ENCODE peak calls at places on chromosomes 11 and 22, in nine cellular contexts. One of them, this sample, is unnamed.

GRCh38 chr11:74627381-74627780 is 35.0 kb downstream of the POLD3 start:
- DNase-seq in EL: no peak
- DNase-seq in AG08396: no peak
- DNase-seq in NCI-H1417 treated with DMSO at 0.1 percent for 48 hours: no peak
- DNase-seq in T-helper 9 cell: no peak
- DNase-seq in MCF 10A: no peak
- DNase-seq in heart left ventricle: no peak
- DNase-seq in MM.1S: no peak
- DNase-seq in cardiac fibroblast: no peak
- DNase-seq in this sample: no peak

GRCh38 chr11:101912823-101913284 is 2.0 kb upstream of the CEP126 start:
- DNase-seq in AG08396: no peak
- DNase-seq in T-helper 9 cell: no peak
- DNase-seq in EL: no peak
- DNase-seq in cardiac fibroblast: peak; percentile 44
- DNase-seq in MCF 10A: no peak
- DNase-seq in MM.1S: no peak
- DNase-seq in NCI-H1417 treated with DMSO at 0.1 percent for 48 hours: no peak
- DNase-seq in heart left ventricle: no peak
- DNase-seq in this sample: no peak

GRCh38 chr11:8281266-8281665 is 17.6 kb upstream of the LMO1 start:
- DNase-seq in EL: no peak
- DNase-seq in MCF 10A: no peak
- DNase-seq in T-helper 9 cell: no peak
- DNase-seq in MM.1S: no peak
- DNase-seq in AG08396: no peak
- DNase-seq in heart left ventricle: no peak
- DNase-seq in NCI-H1417 treated with DMSO at 0.1 percent for 48 hours: no peak
- DNase-seq in cardiac fibroblast: no peak
- DNase-seq in this sample: no peak

GRCh38 chr11:68584097-68584496 is 100.2 kb upstream of the GAL start:
- DNase-seq in MM.1S: peak; percentile 28
- DNase-seq in EL: peak; percentile 14
- DNase-seq in heart left ventricle: peak; percentile 59
- DNase-seq in MCF 10A: peak; percentile 37
- DNase-seq in cardiac fibroblast: peak; percentile 13
- DNase-seq in AG08396: peak; percentile 12
- DNase-seq in T-helper 9 cell: peak; percentile 49
- DNase-seq in NCI-H1417 treated with DMSO at 0.1 percent for 48 hours: no peak
- DNase-seq in this sample: peak; percentile 31

GRCh38 chr11:59463176-59463575 is 6.4 kb downstream of the OR4D6 start:
- DNase-seq in cardiac fibroblast: peak; percentile 31
- DNase-seq in NCI-H1417 treated with DMSO at 0.1 percent for 48 hours: no peak
- DNase-seq in MCF 10A: peak; percentile 17
- DNase-seq in heart left ventricle: peak; percentile 25
- DNase-seq in EL: peak; percentile 4
- DNase-seq in AG08396: peak; percentile 4
- DNase-seq in T-helper 9 cell: no peak
- DNase-seq in MM.1S: no peak
- DNase-seq in this sample: no peak

GRCh38 chr11:114257621-114258558 is 38.3 kb upstream of the NNMT start:
- DNase-seq in MM.1S: no peak
- DNase-seq in AG08396: no peak
- DNase-seq in EL: no peak
- DNase-seq in MCF 10A: no peak
- DNase-seq in heart left ventricle: peak; percentile 69
- DNase-seq in NCI-H1417 treated with DMSO at 0.1 percent for 48 hours: no peak
- DNase-seq in cardiac fibroblast: peak; percentile 81
- DNase-seq in T-helper 9 cell: no peak
- DNase-seq in this sample: peak; percentile 72

GRCh38 chr22:38461414-38462081 is 6.3 kb upstream of the KDELR3 start:
- DNase-seq in cardiac fibroblast: peak; percentile 87
- DNase-seq in EL: peak; percentile 88
- DNase-seq in T-helper 9 cell: peak; percentile 25
- DNase-seq in heart left ventricle: peak; percentile 89
- DNase-seq in MCF 10A: peak; percentile 78
- DNase-seq in NCI-H1417 treated with DMSO at 0.1 percent for 48 hours: peak; percentile 56
- DNase-seq in AG08396: peak; percentile 87
- DNase-seq in MM.1S: peak; percentile 85
- DNase-seq in this sample: peak; percentile 86

GRCh38 chr22:25848954-25849353 is 107.0 kb downstream of the MYO18B start:
- DNase-seq in EL: no peak
- DNase-seq in NCI-H1417 treated with DMSO at 0.1 percent for 48 hours: no peak
- DNase-seq in MCF 10A: no peak
- DNase-seq in AG08396: no peak
- DNase-seq in MM.1S: no peak
- DNase-seq in heart left ventricle: no peak
- DNase-seq in T-helper 9 cell: no peak
- DNase-seq in cardiac fibroblast: no peak
- DNase-seq in this sample: no peak

GRCh38 chr11:113906038-113906437 is 1.4 kb downstream of the HTR3B start:
- DNase-seq in cardiac fibroblast: peak; percentile 22
- DNase-seq in T-helper 9 cell: no peak
- DNase-seq in NCI-H1417 treated with DMSO at 0.1 percent for 48 hours: peak; percentile 29
- DNase-seq in AG08396: peak; percentile 13
- DNase-seq in MCF 10A: peak; percentile 26
- DNase-seq in MM.1S: no peak
- DNase-seq in EL: peak; percentile 23
- DNase-seq in heart left ventricle: no peak
- DNase-seq in this sample: no peak

GRCh38 chr11:122808494-122808893 is 29.8 kb upstream of the CRTAM start:
- DNase-seq in AG08396: peak; percentile 15
- DNase-seq in NCI-H1417 treated with DMSO at 0.1 percent for 48 hours: no peak
- DNase-seq in EL: peak; percentile 76
- DNase-seq in MM.1S: no peak
- DNase-seq in T-helper 9 cell: no peak
- DNase-seq in heart left ventricle: no peak
- DNase-seq in MCF 10A: no peak
- DNase-seq in cardiac fibroblast: peak; percentile 73
- DNase-seq in this sample: peak; percentile 17

GRCh38 chr11:88604255-88604654 is 266.7 kb upstream of the CTSC start:
- DNase-seq in T-helper 9 cell: no peak
- DNase-seq in NCI-H1417 treated with DMSO at 0.1 percent for 48 hours: no peak
- DNase-seq in EL: peak; percentile 44
- DNase-seq in cardiac fibroblast: peak; percentile 57
- DNase-seq in MCF 10A: peak; percentile 2
- DNase-seq in heart left ventricle: no peak
- DNase-seq in MM.1S: no peak
- DNase-seq in AG08396: peak; percentile 32
- DNase-seq in this sample: no peak

GRCh38 chr11:85967457-85967856 is 101.4 kb downstream of the PICALM start:
- DNase-seq in EL: no peak
- DNase-seq in MM.1S: no peak
- DNase-seq in AG08396: no peak
- DNase-seq in heart left ventricle: no peak
- DNase-seq in NCI-H1417 treated with DMSO at 0.1 percent for 48 hours: no peak
- DNase-seq in cardiac fibroblast: no peak
- DNase-seq in MCF 10A: no peak
- DNase-seq in T-helper 9 cell: no peak
- DNase-seq in this sample: no peak

GRCh38 chr11:69887841-69888670 is 68.8 kb upstream of the FGF3 start:
- DNase-seq in MCF 10A: no peak
- DNase-seq in heart left ventricle: no peak
- DNase-seq in MM.1S: no peak
- DNase-seq in AG08396: no peak
- DNase-seq in NCI-H1417 treated with DMSO at 0.1 percent for 48 hours: no peak
- DNase-seq in cardiac fibroblast: no peak
- DNase-seq in EL: no peak
- DNase-seq in T-helper 9 cell: no peak
- DNase-seq in this sample: no peak

GRCh38 chr22:37045958-37046357 is 5.6 kb upstream of the KCTD17 start:
- DNase-seq in T-helper 9 cell: no peak
- DNase-seq in NCI-H1417 treated with DMSO at 0.1 percent for 48 hours: no peak
- DNase-seq in cardiac fibroblast: peak; percentile 65
- DNase-seq in heart left ventricle: no peak
- DNase-seq in MCF 10A: peak; percentile 31
- DNase-seq in EL: peak; percentile 68
- DNase-seq in MM.1S: peak; percentile 11
- DNase-seq in AG08396: peak; percentile 81
- DNase-seq in this sample: no peak

GRCh38 chr22:49449377-49449776 is 378.3 kb downstream of the BRD1 start:
- DNase-seq in AG08396: no peak
- DNase-seq in T-helper 9 cell: no peak
- DNase-seq in MCF 10A: no peak
- DNase-seq in NCI-H1417 treated with DMSO at 0.1 percent for 48 hours: no peak
- DNase-seq in MM.1S: no peak
- DNase-seq in heart left ventricle: no peak
- DNase-seq in cardiac fibroblast: no peak
- DNase-seq in EL: no peak
- DNase-seq in this sample: no peak

GRCh38 chr11:90192869-90193582 is 29.8 kb downstream of the CHORDC1 start:
- DNase-seq in MM.1S: no peak
- DNase-seq in MCF 10A: no peak
- DNase-seq in EL: no peak
- DNase-seq in T-helper 9 cell: no peak
- DNase-seq in heart left ventricle: no peak
- DNase-seq in cardiac fibroblast: no peak
- DNase-seq in AG08396: no peak
- DNase-seq in NCI-H1417 treated with DMSO at 0.1 percent for 48 hours: no peak
- DNase-seq in this sample: no peak

GRCh38 chr22:39808087-39808486 is 85.5 kb downstream of the ENTHD1 start:
- DNase-seq in EL: peak; percentile 32
- DNase-seq in MM.1S: no peak
- DNase-seq in AG08396: peak; percentile 16
- DNase-seq in cardiac fibroblast: peak; percentile 26
- DNase-seq in NCI-H1417 treated with DMSO at 0.1 percent for 48 hours: no peak
- DNase-seq in heart left ventricle: no peak
- DNase-seq in MCF 10A: peak; percentile 61
- DNase-seq in T-helper 9 cell: peak; percentile 4
- DNase-seq in this sample: no peak

GRCh38 chr22:50320116-50320515 is 6.7 kb downstream of the DENND6B start:
- DNase-seq in MCF 10A: no peak
- DNase-seq in cardiac fibroblast: no peak
- DNase-seq in AG08396: no peak
- DNase-seq in EL: no peak
- DNase-seq in T-helper 9 cell: no peak
- DNase-seq in heart left ventricle: no peak
- DNase-seq in NCI-H1417 treated with DMSO at 0.1 percent for 48 hours: no peak
- DNase-seq in MM.1S: no peak
- DNase-seq in this sample: no peak

GRCh38 chr22:21964234-21964633 is 11.6 kb upstream of the PPM1F start:
- DNase-seq in EL: no peak
- DNase-seq in MM.1S: no peak
- DNase-seq in AG08396: no peak
- DNase-seq in NCI-H1417 treated with DMSO at 0.1 percent for 48 hours: no peak
- DNase-seq in MCF 10A: no peak
- DNase-seq in T-helper 9 cell: no peak
- DNase-seq in heart left ventricle: no peak
- DNase-seq in cardiac fibroblast: no peak
- DNase-seq in this sample: no peak

GRCh38 chr11:20397281-20397680 is 9.8 kb downstream of the PRMT3 start:
- DNase-seq in MCF 10A: peak; percentile 53
- DNase-seq in T-helper 9 cell: no peak
- DNase-seq in AG08396: peak; percentile 46
- DNase-seq in NCI-H1417 treated with DMSO at 0.1 percent for 48 hours: no peak
- DNase-seq in EL: peak; percentile 45
- DNase-seq in cardiac fibroblast: peak; percentile 70
- DNase-seq in heart left ventricle: no peak
- DNase-seq in MM.1S: peak; percentile 68
- DNase-seq in this sample: no peak

GRCh38 chr22:42080287-42080686 is 787 bp downstream of the SMDT1 start:
- DNase-seq in AG08396: peak; percentile 34
- DNase-seq in heart left ventricle: no peak
- DNase-seq in T-helper 9 cell: no peak
- DNase-seq in EL: peak; percentile 59
- DNase-seq in MM.1S: peak; percentile 16
- DNase-seq in MCF 10A: peak; percentile 28
- DNase-seq in NCI-H1417 treated with DMSO at 0.1 percent for 48 hours: no peak
- DNase-seq in cardiac fibroblast: peak; percentile 46
- DNase-seq in this sample: no peak

GRCh38 chr11:12897390-12897789 is 111.7 kb upstream of the RASSF10 start:
- DNase-seq in heart left ventricle: peak; percentile 72
- DNase-seq in EL: no peak
- DNase-seq in MM.1S: no peak
- DNase-seq in cardiac fibroblast: no peak
- DNase-seq in MCF 10A: no peak
- DNase-seq in NCI-H1417 treated with DMSO at 0.1 percent for 48 hours: no peak
- DNase-seq in T-helper 9 cell: no peak
- DNase-seq in AG08396: no peak
- DNase-seq in this sample: peak; percentile 31

GRCh38 chr11:47615249-47615648 is 21.0 kb upstream of the C1QTNF4 start:
- DNase-seq in T-helper 9 cell: no peak
- DNase-seq in EL: no peak
- DNase-seq in MM.1S: no peak
- DNase-seq in heart left ventricle: no peak
- DNase-seq in AG08396: no peak
- DNase-seq in NCI-H1417 treated with DMSO at 0.1 percent for 48 hours: no peak
- DNase-seq in cardiac fibroblast: no peak
- DNase-seq in MCF 10A: no peak
- DNase-seq in this sample: no peak

GRCh38 chr11:33723238-33723881 is 12.9 kb downstream of the CD59 start:
- DNase-seq in cardiac fibroblast: peak; percentile 96
- DNase-seq in MCF 10A: peak; percentile 99
- DNase-seq in MM.1S: no peak
- DNase-seq in heart left ventricle: peak; percentile 46
- DNase-seq in NCI-H1417 treated with DMSO at 0.1 percent for 48 hours: no peak
- DNase-seq in EL: peak; percentile 97
- DNase-seq in T-helper 9 cell: no peak
- DNase-seq in AG08396: no peak
- DNase-seq in this sample: no peak

GRCh38 chr11:69867076-69868002 is 48.1 kb upstream of the FGF3 start:
- DNase-seq in MCF 10A: peak; percentile 27
- DNase-seq in MM.1S: no peak
- DNase-seq in T-helper 9 cell: no peak
- DNase-seq in NCI-H1417 treated with DMSO at 0.1 percent for 48 hours: no peak
- DNase-seq in heart left ventricle: no peak
- DNase-seq in AG08396: peak; percentile 83
- DNase-seq in EL: peak; percentile 79
- DNase-seq in cardiac fibroblast: peak; percentile 27
- DNase-seq in this sample: no peak

GRCh38 chr22:35539910-35540599 is 576 bp upstream of the RASD2 start:
- DNase-seq in EL: peak; percentile 64
- DNase-seq in T-helper 9 cell: peak; percentile 51
- DNase-seq in cardiac fibroblast: peak; percentile 32
- DNase-seq in NCI-H1417 treated with DMSO at 0.1 percent for 48 hours: no peak
- DNase-seq in heart left ventricle: peak; percentile 65
- DNase-seq in AG08396: peak; percentile 93
- DNase-seq in MCF 10A: peak; percentile 26
- DNase-seq in MM.1S: peak; percentile 67
- DNase-seq in this sample: peak; percentile 50

GRCh38 chr22:29139965-29140782 is 65.5 kb upstream of the EMID1 start:
- DNase-seq in T-helper 9 cell: no peak
- DNase-seq in AG08396: no peak
- DNase-seq in heart left ventricle: no peak
- DNase-seq in MM.1S: no peak
- DNase-seq in NCI-H1417 treated with DMSO at 0.1 percent for 48 hours: no peak
- DNase-seq in MCF 10A: peak; percentile 15
- DNase-seq in EL: no peak
- DNase-seq in cardiac fibroblast: peak; percentile 93
- DNase-seq in this sample: no peak

GRCh38 chr22:20523118-20523983 is 15.9 kb downstream of the MED15 start:
- DNase-seq in NCI-H1417 treated with DMSO at 0.1 percent for 48 hours: no peak
- DNase-seq in AG08396: no peak
- DNase-seq in MCF 10A: peak; percentile 52
- DNase-seq in heart left ventricle: no peak
- DNase-seq in MM.1S: no peak
- DNase-seq in cardiac fibroblast: peak; percentile 57
- DNase-seq in T-helper 9 cell: no peak
- DNase-seq in EL: peak; percentile 81
- DNase-seq in this sample: no peak

GRCh38 chr11:33449798-33450197 is 192.6 kb downstream of the HIPK3 start:
- DNase-seq in MCF 10A: no peak
- DNase-seq in heart left ventricle: no peak
- DNase-seq in cardiac fibroblast: no peak
- DNase-seq in NCI-H1417 treated with DMSO at 0.1 percent for 48 hours: no peak
- DNase-seq in AG08396: peak; percentile 30
- DNase-seq in MM.1S: no peak
- DNase-seq in T-helper 9 cell: no peak
- DNase-seq in EL: peak; percentile 27
- DNase-seq in this sample: no peak

GRCh38 chr22:28139993-28140392 is 220.9 kb upstream of the PITPNB start:
- DNase-seq in MCF 10A: no peak
- DNase-seq in MM.1S: no peak
- DNase-seq in NCI-H1417 treated with DMSO at 0.1 percent for 48 hours: no peak
- DNase-seq in EL: peak; percentile 88
- DNase-seq in heart left ventricle: no peak
- DNase-seq in T-helper 9 cell: no peak
- DNase-seq in cardiac fibroblast: peak; percentile 84
- DNase-seq in AG08396: peak; percentile 57
- DNase-seq in this sample: no peak

GRCh38 chr11:109547356-109548027 is 125.5 kb downstream of the C11orf87 start:
- DNase-seq in NCI-H1417 treated with DMSO at 0.1 percent for 48 hours: no peak
- DNase-seq in MCF 10A: peak; percentile 45
- DNase-seq in AG08396: peak; percentile 12
- DNase-seq in cardiac fibroblast: peak; percentile 73
- DNase-seq in heart left ventricle: no peak
- DNase-seq in EL: peak; percentile 90
- DNase-seq in MM.1S: no peak
- DNase-seq in T-helper 9 cell: no peak
- DNase-seq in this sample: no peak